ENCODE peak calls at places on chromosomes 1 and 21, in four cellular contexts. X is fibroblast of the aortic adventitia, M is astrocyte of the spinal cord, D is pancreas. Z is an unnamed sample.

GRCh38 chr21:45043541-45044020 is 30.8 kb upstream of the ADARB1 start:
- DNase-seq in D (no peak), M (no peak), X (no peak), Z (no peak)

GRCh38 chr1:188325211-188325610 is 1496.5 kb downstream of the PLA2G4A start:
- DNase-seq in D (no peak), X (no peak), M (no peak), Z (no peak)

GRCh38 chr1:108199231-108199657 is 899 bp downstream of the SLC25A24 start:
- DNase-seq in D (no peak), M (peak; percentile 32), X (peak; percentile 55), Z (peak; percentile 40)

GRCh38 chr1:92259350-92259749 is 39.4 kb downstream of the GLMN start:
- DNase-seq in D (no peak), X (peak; percentile 18), M (no peak), Z (peak; percentile 64)

GRCh38 chr1:226126824-226127591 is 59.5 kb downstream of the ACBD3 start:
- DNase-seq in D (no peak), X (no peak), M (no peak), Z (peak; percentile 95)

GRCh38 chr1:66563094-66563800 is 29.3 kb downstream of the SGIP1 start:
- DNase-seq in D (no peak), X (peak; percentile 85), M (peak; percentile 91), Z (peak; percentile 63)

GRCh38 chr1:183942933-183943693 is 94.4 kb downstream of the COLGALT2 start:
- DNase-seq in D (no peak), M (peak; percentile 99), X (peak; percentile 95), Z (peak; percentile 82)

GRCh38 chr1:58317086-58317485 is 229.4 kb downstream of the OMA1 start:
- DNase-seq in M (no peak), X (no peak), D (no peak), Z (no peak)

GRCh38 chr1:42046772-42047552 is 106.2 kb upstream of the GUCA2B start:
- DNase-seq in M (no peak), X (peak; percentile 4), D (peak; percentile 74), Z (no peak)

GRCh38 chr1:88221396-88221795 is 462.7 kb upstream of the PKN2 start:
- DNase-seq in D (no peak), X (no peak), M (no peak), Z (no peak)

DNA sequence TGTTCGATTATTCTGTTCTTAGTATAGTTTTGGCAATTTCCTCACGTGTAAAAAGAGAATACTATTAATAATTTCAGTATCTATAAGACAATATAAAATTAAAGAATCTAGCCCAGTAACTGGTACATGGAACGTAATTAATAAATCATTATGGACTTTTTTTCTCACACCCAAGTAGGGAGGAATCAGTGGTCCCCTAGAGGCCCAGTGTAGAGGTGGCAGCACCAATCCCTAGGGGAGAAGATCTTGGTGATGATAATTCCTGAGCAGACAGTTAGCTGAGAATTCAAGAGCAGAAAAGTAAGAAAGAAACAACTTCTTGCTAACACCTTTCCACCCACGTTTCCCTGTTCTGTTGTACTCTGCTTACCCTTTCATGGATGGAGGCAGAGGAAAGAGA is 19.7 kb upstream of the SELE start:
- DNase-seq in D (no peak), M (no peak), X (no peak), Z (no peak)
- TF ChIP-seq CTCF in D (no peak), M (peak; percentile 13), X (no peak), Z (peak; percentile 19)

GRCh38 chr1:207867136-207868081 is 43.5 kb downstream of the CD34 start:
- DNase-seq in X (peak; percentile 35), M (no peak), D (peak; percentile 76), Z (no peak)

GRCh38 chr1:207868252-207868768 is 42.6 kb downstream of the CD34 start:
- DNase-seq in M (no peak), X (peak; percentile 57), D (peak; percentile 76), Z (no peak)

GRCh38 chr1:207863893-207864535 is 46.9 kb downstream of the CD34 start:
- DNase-seq in M (no peak), X (no peak), D (no peak), Z (no peak)

GRCh38 chr1:207868769-207869721 is 41.9 kb downstream of the CD34 start:
- DNase-seq in M (peak; percentile 67), X (peak; percentile 71), D (peak; percentile 90), Z (peak; percentile 82)

GRCh38 chr1:207866471-207867135 is 44.3 kb downstream of the CD34 start:
- DNase-seq in M (no peak), X (peak; percentile 41), D (no peak), Z (no peak)
- H3K4me3 ChIP-seq in M (no peak overlapping the region), X (peak overlapping the region; percentile 82), D (no peak overlapping the region), Z (no peak overlapping the region)

GRCh38 chr1:105793541-105794146 is 1262.8 kb upstream of the PRMT6 start:
- DNase-seq in D (no peak), M (peak; percentile 25), X (no peak), Z (peak; percentile 61)
- TF ChIP-seq CTCF in D (peak; percentile 9), M (peak; percentile 59), X (no peak), Z (peak; percentile 78)

DNA sequence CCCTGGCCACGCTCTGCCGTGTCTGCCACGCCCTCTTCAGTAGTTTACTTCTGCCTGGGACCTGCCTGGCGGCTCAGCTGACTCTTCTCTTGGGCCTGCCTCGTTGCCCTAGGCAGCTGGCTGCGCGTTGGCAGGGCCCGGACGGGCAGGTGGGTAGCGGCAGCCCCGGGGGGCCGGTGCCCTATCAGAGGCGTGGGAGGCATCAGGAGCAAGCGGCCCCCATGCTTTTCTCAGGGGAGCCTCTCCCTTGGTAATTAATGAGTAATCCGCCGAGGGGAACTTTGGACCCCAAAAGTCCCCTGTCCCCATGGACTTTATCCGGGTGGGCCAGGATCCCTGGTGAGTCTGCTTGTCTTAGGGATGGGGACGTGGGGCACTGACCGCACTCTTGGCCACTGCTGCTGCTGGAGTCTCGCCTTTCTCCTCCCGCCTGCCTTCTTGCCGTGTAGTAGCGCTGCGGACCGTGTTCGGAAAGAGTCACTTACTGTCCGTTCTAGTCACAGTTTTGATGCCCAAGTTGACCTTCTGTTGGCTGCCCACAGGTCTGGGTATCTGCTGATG is 22.7 kb downstream of the SKI start:
- DNase-seq in X (no peak), M (no peak), D (peak; percentile 52), Z (peak; percentile 38)
- H3K4me3 ChIP-seq in X (no peak overlapping the region), M (no peak overlapping the region), D (no peak overlapping the region), Z (no peak overlapping the region)

GRCh38 chr1:3348196-3348865 is 106.1 kb upstream of the ARHGEF16 start:
- DNase-seq in X (no peak), M (no peak), D (no peak), Z (no peak)

GRCh38 chr1:3350441-3351261 is 103.8 kb upstream of the ARHGEF16 start:
- DNase-seq in X (peak; percentile 68), M (peak; percentile 37), D (no peak), Z (no peak)

GRCh38 chr1:3349968-3350299 is 104.5 kb upstream of the ARHGEF16 start:
- DNase-seq in M (no peak), D (no peak), X (no peak), Z (no peak)

GRCh38 chr1:3347257-3348020 is 107.0 kb upstream of the ARHGEF16 start:
- DNase-seq in D (no peak), X (no peak), M (no peak), Z (no peak)

DNA sequence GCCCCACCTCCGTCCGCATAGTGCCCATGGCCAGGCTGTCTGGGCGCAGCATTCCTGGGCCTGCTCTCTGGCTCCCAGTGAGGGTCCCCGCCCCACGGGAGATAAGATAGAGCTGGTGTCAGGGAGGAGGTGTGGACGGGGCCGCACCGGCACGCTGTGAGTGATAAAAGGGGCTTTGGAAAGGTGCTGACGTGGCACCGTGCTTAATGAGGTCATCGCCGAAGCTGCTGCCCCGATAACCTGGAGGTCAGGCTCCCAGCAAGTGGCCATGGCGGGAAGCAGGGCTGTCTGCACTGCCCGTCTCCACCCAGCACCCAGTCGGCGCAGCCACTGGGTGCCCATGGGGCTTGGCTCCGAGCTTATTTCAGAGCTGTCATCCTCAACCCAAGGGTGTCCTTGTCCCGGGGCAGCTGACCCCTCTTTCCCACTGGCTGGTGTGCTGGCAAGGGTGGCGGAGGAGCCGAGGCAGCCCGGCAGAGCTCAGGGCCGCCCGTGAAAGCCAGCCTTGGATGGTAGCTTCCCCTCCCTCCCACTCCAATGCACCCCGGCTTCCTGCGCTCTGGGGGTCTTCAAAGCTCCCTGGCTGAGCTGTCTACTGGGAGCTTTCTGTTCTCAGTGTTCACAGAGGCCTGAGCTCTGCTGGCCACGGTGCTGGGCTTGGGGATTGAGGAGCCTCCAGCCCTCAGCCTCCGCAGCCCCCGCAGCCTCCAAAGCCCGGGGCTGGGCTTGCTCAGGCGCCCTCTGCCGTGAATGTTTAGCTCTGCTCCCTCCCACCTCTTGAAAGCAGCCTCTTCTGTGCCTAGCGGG is 105.1 kb upstream of the ARHGEF16 start:
- DNase-seq in D (no peak), M (peak; percentile 20), X (peak; percentile 17), Z (no peak)
- TF ChIP-seq CTCF in D (no peak), M (peak; percentile 49), X (peak; percentile 42), Z (no peak)